ENCODE peak calls at places on chromosomes 11 and 22, in ten cellular contexts. M is MCF 10A, S is HTR-8/SVneo, I is NB4, G is C1 segment of cervical spinal cord, P is T-cell, A is frontal cortex, V is HEK293T, L is left colon, J is NCI-H345. C is an unnamed sample.

GRCh38 chr11:123195182-123196059 is at the start of gene CLMP:
- DNase-seq in S (no peak), L (peak), V (no peak), M (peak), J (no peak), A (peak), P (no peak), G (no peak), I (peak), C (peak)

GRCh38 chr11:45042560-45042959 is 91.9 kb upstream of the TP53I11 start:
- DNase-seq in L (no peak), V (no peak), S (no peak), I (no peak), P (no peak), A (no peak), J (no peak), M (peak), G (no peak), C (no peak)

GRCh38 chr22:36351921-36352774 is 35.6 kb downstream of the MYH9 start:
- DNase-seq in P (no peak), L (no peak), G (no peak), I (no peak), J (no peak), M (peak), A (no peak), V (no peak), S (no peak), C (no peak)

GRCh38 chr11:88521354-88522310 is 184.1 kb upstream of the CTSC start:
- DNase-seq in I (no peak), P (no peak), M (no peak), G (no peak), V (no peak), S (no peak), L (no peak), J (no peak), A (no peak), C (no peak)

GRCh38 chr11:66002648-66003225 is 434 bp downstream of the BANF1 start:
- DNase-seq in V (no peak), J (no peak), S (peak), M (peak), A (peak), I (no peak), L (peak), G (no peak), P (no peak), C (no peak)

GRCh38 chr11:75924966-75925784 is 110.2 kb downstream of the UVRAG start:
- DNase-seq in G (no peak), A (no peak), P (no peak), I (no peak), S (no peak), L (no peak), V (no peak), M (peak), J (no peak), C (no peak)

GRCh38 chr11:111285205-111286079 is 12.9 kb upstream of the POU2AF3 start:
- DNase-seq in A (no peak), M (no peak), L (peak), P (no peak), V (no peak), S (no peak), I (no peak), J (no peak), G (no peak), C (no peak)

GRCh38 chr11:105960252-105961245 is 61.5 kb downstream of the MSANTD4 start:
- DNase-seq in S (no peak), L (peak), I (no peak), J (no peak), V (no peak), P (no peak), A (no peak), M (no peak), G (no peak), C (no peak)

GRCh38 chr22:28034760-28035401 is 115.8 kb upstream of the PITPNB start:
- DNase-seq in G (no peak), I (no peak), P (peak), M (peak), L (peak), A (no peak), S (no peak), J (peak), V (no peak), C (no peak)

GRCh38 chr11:125082611-125083311 is 19.7 kb downstream of the SLC37A2 start:
- DNase-seq in L (no peak), G (no peak), I (peak), V (no peak), M (peak), S (peak), J (no peak), A (no peak), P (no peak), C (no peak)

GRCh38 chr22:29108137-29108536 is 35.3 kb downstream of the KREMEN1 start:
- DNase-seq in S (peak), I (no peak), P (no peak), J (no peak), L (no peak), M (peak), G (no peak), A (no peak), V (no peak), C (no peak)